ENCODE peak calls at places on chromosomes 12 and 14, in eight cellular contexts. K, A, L, S, P, N, Z and G are unnamed samples.

GRCh38 chr12:47223848-47224213 is 144.1 kb upstream of the AMIGO2 start:
- DNase-seq in K (no peak), A (peak), L (no peak), S (no peak), P (no peak), N (no peak), Z (peak), G (no peak)

GRCh38 chr12:13101854-13102375 is 1.6 kb downstream of the GSG1 start:
- DNase-seq in K (no peak), A (no peak), L (no peak), S (peak), P (peak), N (no peak), Z (peak), G (no peak)

GRCh38 chr12:28191018-28191595 is 851 bp downstream of the CCDC91 start:
- DNase-seq in K (peak), A (no peak), L (no peak), S (no peak), P (peak), N (peak), Z (peak), G (no peak)

GRCh38 chr14:52269100-52269499 is 1.6 kb downstream of the PTGDR start:
- DNase-seq in K (no peak), A (no peak), L (no peak), S (no peak), P (no peak), N (no peak), Z (no peak), G (no peak)

GRCh38 chr12:39814626-39815025 is 195.0 kb upstream of the ABCD2 start:
- DNase-seq in K (no peak), A (no peak), L (no peak), S (no peak), P (no peak), N (no peak), Z (no peak), G (no peak)

GRCh38 chr12:115687094-115687493 is 590.4 kb downstream of the MED13L start:
- DNase-seq in K (no peak), A (no peak), L (no peak), S (peak), P (no peak), N (no peak), Z (no peak), G (no peak)

GRCh38 chr12:45315462-45315861 is 99.6 kb downstream of the ANO6 start:
- DNase-seq in K (no peak), A (no peak), L (no peak), S (no peak), P (no peak), N (no peak), Z (no peak), G (no peak)

GRCh38 chr12:53974084-53975018 is at the start of gene HOTAIR:
- DNase-seq in K (no peak), A (no peak), L (no peak), S (no peak), P (peak), N (no peak), Z (no peak), G (no peak)

GRCh38 chr14:70289138-70289537 is 70.3 kb downstream of the COX16 start:
- DNase-seq in K (peak), A (no peak), L (no peak), S (no peak), P (no peak), N (no peak), Z (no peak), G (no peak)

GRCh38 chr12:43038991-43039390 is 449.4 kb upstream of the PRICKLE1 start:
- DNase-seq in K (no peak), A (no peak), L (no peak), S (no peak), P (no peak), N (no peak), Z (no peak), G (no peak)

GRCh38 chr12:53798575-53798974 is 46.8 kb upstream of the CISTR start:
- DNase-seq in K (no peak), A (no peak), L (peak), S (no peak), P (no peak), N (no peak), Z (no peak), G (no peak)

GRCh38 chr12:131104464-131105350 is 151.0 kb downstream of the ADGRD1 start:
- DNase-seq in K (peak), A (peak), L (peak), S (peak), P (peak), N (peak), Z (peak), G (peak)

GRCh38 chr12:50397122-50397650 is 777 bp upstream of the FAM186A start:
- DNase-seq in K (no peak), A (no peak), L (no peak), S (peak), P (no peak), N (no peak), Z (peak), G (no peak)

GRCh38 chr12:30796891-30797371 is 42.2 kb upstream of the CAPRIN2 start:
- DNase-seq in K (no peak), A (no peak), L (no peak), S (peak), P (no peak), N (no peak), Z (peak), G (no peak)

GRCh38 chr12:16606201-16606849 is 363 bp upstream of the LMO3 start:
- DNase-seq in K (no peak), A (no peak), L (no peak), S (peak), P (peak), N (no peak), Z (peak), G (no peak)

GRCh38 chr12:7994731-7995205 is 37.7 kb upstream of the FOXJ2 start:
- DNase-seq in K (no peak), A (no peak), L (no peak), S (peak), P (no peak), N (no peak), Z (peak), G (no peak)

GRCh38 chr12:7989827-7990491 is 42.6 kb upstream of the FOXJ2 start:
- DNase-seq in K (peak), A (peak), L (no peak), S (no peak), P (no peak), N (peak), Z (peak), G (peak)

DNA sequence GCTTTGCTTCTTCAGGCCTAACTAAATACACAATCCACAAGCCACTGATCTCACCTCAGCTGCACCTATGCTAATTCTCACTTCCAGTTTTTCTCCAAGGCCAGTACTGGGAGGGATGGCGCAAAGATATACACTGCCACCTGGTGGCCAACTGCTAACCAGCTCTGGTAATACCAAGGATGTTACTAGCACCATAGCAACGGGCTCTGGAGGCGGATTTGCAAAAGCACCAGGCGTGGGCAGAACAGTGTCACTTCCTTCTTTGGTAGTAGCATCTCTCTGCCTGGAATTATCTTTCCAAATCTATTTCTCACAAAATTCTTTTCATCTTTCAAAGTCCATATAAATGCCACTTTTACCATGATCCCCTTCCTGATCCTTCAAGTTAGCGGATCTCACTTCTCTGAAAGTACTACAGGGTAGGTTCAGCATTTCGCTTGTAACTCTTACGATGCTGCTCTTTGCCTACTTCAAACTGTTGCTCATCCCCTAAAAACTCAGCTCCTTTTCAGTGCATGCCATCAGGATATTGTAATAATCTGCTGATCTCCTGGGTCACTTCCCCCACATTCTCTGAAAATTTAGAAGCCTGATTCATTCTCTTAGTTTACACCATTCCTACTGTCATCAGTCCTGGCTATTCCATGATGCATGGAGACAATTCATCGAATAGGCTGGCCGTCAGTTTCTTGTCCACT is 37.1 kb upstream of the FOXJ2 start:
- DNase-seq in K (peak), A (peak), L (peak), S (peak), P (peak), N (peak), Z (peak), G (peak)
- H3K27ac ChIP-seq in K (peak), A (no peak), L (no peak), S (peak), P (no peak), N (peak), Z (peak), G (no peak)

GRCh38 chr12:65740873-65741600 is 83.2 kb upstream of the HMGA2 start:
- DNase-seq in K (no peak), A (peak), L (no peak), S (peak), P (no peak), N (peak), Z (peak), G (no peak)

GRCh38 chr12:65742481-65742971 is 81.8 kb upstream of the HMGA2 start:
- DNase-seq in K (no peak), A (no peak), L (no peak), S (peak), P (no peak), N (no peak), Z (peak), G (no peak)

GRCh38 chr12:65739606-65740005 is 84.7 kb upstream of the HMGA2 start:
- DNase-seq in K (no peak), A (no peak), L (no peak), S (no peak), P (no peak), N (no peak), Z (no peak), G (no peak)

GRCh38 chr12:65740506-65740872 is 83.8 kb upstream of the HMGA2 start:
- DNase-seq in K (no peak), A (no peak), L (no peak), S (no peak), P (no peak), N (no peak), Z (no peak), G (no peak)

GRCh38 chr12:65741662-65742480 is 82.4 kb upstream of the HMGA2 start:
- DNase-seq in K (no peak), A (peak), L (no peak), S (peak), P (no peak), N (no peak), Z (peak), G (no peak)
- H3K27ac ChIP-seq in K (no peak), A (no peak), L (no peak), S (peak), P (no peak), N (no peak), Z (peak), G (no peak)

GRCh38 chr14:36663404-36664321 is 2.0 kb downstream of the PAX9 start:
- DNase-seq in K (no peak), A (no peak), L (no peak), S (no peak), P (no peak), N (no peak), Z (no peak), G (no peak)
- H3K27ac ChIP-seq in K (no peak), A (no peak), L (no peak), S (no peak), P (no peak), N (no peak), Z (no peak), G (no peak)

DNA sequence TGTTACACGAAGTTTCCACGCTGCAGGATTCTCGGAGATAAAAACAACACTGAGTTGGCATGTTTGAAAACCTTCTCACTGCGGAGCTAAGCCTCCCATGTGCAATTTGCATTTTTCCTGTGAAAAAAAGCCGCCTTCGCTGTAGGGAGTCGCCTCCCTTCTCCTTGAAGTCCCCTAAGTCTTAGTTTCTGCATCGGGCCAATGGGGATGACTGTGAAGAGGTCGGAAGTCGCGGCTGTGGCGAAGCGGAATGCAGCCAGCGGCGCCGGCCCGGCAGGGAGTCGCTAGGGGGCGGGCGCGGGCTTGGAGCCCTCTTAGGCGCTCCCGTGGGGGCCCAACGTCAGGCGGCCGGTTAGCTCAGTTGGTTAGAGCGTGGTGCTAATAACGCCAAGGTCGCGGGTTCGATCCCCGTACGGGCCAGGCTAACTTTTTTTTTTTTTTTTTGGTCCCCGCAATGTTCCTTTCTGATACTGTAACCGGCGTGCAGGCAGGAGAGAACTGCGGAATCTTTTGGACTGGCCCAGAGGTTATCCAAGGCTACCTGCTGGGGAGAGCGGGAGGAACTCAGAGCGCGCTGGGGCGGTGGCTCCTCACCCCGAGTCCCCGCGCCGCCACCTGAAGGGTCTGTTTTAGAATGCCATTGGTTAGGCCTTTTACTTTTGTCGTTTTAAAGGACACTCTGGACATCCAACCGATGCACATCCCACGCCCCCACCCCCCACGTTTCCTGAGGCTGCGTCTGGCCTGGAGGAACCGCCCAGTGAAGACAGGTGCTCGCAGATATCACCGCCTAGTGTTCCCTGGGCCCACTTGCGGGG is 2.6 kb upstream of the ZNF839 start:
- DNase-seq in K (peak), A (peak), L (peak), S (peak), P (peak), N (peak), Z (peak), G (peak)
- H3K27ac ChIP-seq in K (peak), A (peak), L (peak), S (peak), P (peak), N (peak), Z (peak), G (peak)

GRCh38 chr12:109726106-109726497 is 12.5 kb downstream of the FAM222A start:
- DNase-seq in K (no peak), A (no peak), L (no peak), S (no peak), P (no peak), N (no peak), Z (no peak), G (no peak)
- H3K27ac ChIP-seq in K (no peak), A (peak), L (no peak), S (no peak), P (no peak), N (no peak), Z (no peak), G (no peak)

DNA sequence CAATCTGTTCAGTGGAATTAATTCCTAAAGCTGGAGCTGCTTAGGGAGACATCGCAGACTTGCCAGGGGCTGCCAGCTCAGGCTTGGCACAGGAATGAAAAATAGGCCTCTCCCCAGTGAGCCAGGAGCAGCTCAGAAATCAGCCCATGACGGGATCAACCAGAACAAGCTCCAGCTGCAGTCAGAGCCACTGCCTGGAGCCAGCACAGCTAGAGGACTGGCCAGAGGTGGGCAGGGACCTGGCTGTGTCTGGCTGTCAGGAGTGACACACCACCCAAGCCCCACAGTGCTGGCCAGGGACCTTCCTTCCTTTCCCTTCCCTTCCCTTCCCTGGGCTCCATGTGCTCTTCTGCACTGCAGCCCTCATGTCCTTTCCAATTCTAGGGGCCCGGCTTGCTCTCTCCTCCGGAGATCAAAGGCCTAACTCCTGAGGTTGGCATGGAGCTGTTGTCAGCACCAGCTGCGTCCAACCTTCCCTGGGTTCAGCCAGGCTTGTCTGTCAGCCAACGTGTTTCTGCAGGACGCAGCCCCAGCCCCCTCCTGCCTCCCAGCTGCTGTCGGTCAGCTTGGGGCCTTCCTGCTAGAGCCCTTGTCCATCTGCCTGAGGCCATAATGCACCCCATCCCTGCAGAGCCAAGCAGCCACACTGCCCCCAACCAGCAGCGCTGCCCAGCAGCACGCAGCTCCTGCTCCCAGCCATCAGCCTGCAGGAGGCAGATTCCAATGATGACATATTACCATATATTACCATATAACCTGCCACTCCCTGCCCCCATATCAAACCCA is 149.3 kb downstream of the CALM1 start:
- DNase-seq in K (no peak), A (peak), L (no peak), S (no peak), P (no peak), N (no peak), Z (no peak), G (peak)
- H3K27ac ChIP-seq in K (peak), A (peak), L (no peak), S (no peak), P (no peak), N (no peak), Z (no peak), G (peak)

DNA sequence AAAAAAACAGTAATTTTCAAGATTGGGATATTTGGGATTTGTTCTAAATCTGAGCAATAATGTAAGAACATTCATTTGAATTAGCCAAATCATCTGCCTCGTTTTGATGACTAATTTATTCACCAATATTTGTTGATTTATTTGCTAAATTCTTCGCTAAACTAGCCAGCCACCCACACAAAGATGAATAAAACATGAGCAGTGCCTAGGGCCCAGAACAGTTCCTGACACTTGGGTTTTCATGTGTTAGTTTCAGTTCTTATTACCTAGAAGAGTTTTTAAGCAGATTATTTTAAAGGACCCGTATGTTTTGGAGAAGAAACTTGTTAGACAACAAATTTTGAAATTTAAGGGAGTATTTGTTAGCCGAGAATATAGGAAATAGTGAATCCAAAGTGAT is 1.5 kb downstream of the ETNK1 start:
- DNase-seq in K (no peak), A (no peak), L (no peak), S (peak), P (peak), N (no peak), Z (peak), G (no peak)
- H3K27ac ChIP-seq in K (peak), A (peak), L (peak), S (peak), P (peak), N (peak), Z (no peak), G (peak)

DNA sequence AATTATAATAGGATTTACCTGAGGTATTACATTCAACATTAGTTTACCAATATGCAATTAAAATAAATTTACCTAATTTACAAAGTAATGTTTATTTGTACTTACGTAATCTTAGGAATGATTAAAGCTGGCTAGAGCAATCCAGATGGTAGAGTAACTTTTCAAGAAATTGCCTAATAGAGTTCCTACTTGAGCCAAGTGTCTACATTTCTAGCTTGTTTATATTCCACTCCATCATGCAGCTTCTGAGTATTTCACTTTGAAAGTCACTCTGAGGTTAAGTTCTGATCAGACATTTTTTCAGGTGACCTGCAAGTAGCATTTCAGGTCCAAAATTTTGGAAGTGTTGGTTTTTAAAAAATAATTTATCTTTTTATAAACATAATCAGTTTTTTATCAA is 1080.7 kb downstream of the TRHDE start:
- DNase-seq in K (no peak), A (no peak), L (no peak), S (no peak), P (no peak), N (no peak), Z (no peak), G (no peak)
- H3K27ac ChIP-seq in K (no peak), A (no peak), L (no peak), S (no peak), P (no peak), N (no peak), Z (no peak), G (no peak)

DNA sequence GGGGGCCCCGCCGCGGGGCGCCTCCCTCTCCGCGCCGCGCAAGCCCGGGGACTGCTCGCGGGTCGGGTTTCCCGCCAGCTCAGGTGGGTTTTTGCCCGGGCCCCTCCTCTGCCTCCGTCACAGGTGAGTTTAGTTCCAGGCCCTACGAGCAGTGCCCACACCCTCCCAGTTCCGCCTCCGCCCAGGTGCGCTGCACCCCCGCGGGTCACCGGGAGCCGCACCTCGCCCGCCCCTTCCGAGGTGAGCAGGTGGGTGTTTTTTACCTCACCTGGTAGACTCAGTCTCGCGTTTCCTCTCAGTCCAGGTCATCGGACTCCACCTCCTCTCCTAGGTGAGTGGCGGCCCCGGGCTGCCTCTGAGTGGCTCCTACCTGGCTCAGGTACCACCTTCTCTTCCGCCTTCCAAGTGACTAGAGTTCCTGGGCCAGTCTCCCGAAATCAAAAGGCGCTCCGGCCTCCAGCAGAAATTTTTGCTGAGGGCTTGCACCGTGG is at the start of gene TMEM30B:
- DNase-seq in K (no peak), A (no peak), L (no peak), S (no peak), P (no peak), N (peak), Z (no peak), G (no peak)
- H3K27ac ChIP-seq in K (peak), A (peak), L (no peak), S (no peak), P (no peak), N (peak), Z (no peak), G (peak)